ENCODE peak calls at places on chromosomes 12 and 14, in five cellular contexts. B is stimulated activated naive CD8-positive, alpha-beta T cell treated with anti-CD3 and anti-CD28 coated beads, Interleukin-15, Interleukin-2, amounts not matched to agents 100 U/mL and 50 U/mL, for 24 hours; R is astrocyte of the cerebellum; F is nephron progenitor cell; J is stimulated activated CD8-positive, alpha-beta memory T cell treated with anti-CD3 and anti-CD28 coated beads, Interleukin-15, amount 100 ng/mL, for 1 hour. C is an unnamed sample.

GRCh38 chr12:39413836-39414771 is 28.8 kb downstream of the KIF21A start:
- DNase-seq in B (no peak), R (no peak), F (no peak), J (no peak), C (no peak)

GRCh38 chr14:102226356-102227125 is 78.4 kb downstream of the MOK start:
- DNase-seq in B (no peak), R (no peak), F (no peak), J (no peak), C (no peak)

GRCh38 chr14:81519200-81519998 is 14.3 kb downstream of the SEL1L start:
- DNase-seq in B (no peak), R (no peak), F (no peak), J (no peak), C (no peak)

GRCh38 chr12:30219047-30219446 is 435.3 kb upstream of the TMTC1 start:
- DNase-seq in B (no peak), R (no peak), F (no peak), J (no peak), C (no peak)

GRCh38 chr12:42887657-42888056 is 298.1 kb upstream of the PRICKLE1 start:
- DNase-seq in B (no peak), R (no peak), F (no peak), J (no peak), C (no peak)

GRCh38 chr14:63323148-63323547 is 4.4 kb upstream of the GPHB5 start:
- DNase-seq in B (no peak), R (no peak), F (no peak), J (no peak), C (no peak)

GRCh38 chr12:117076410-117077372 is 22.5 kb downstream of the TESC start:
- DNase-seq in B (no peak), R (no peak), F (no peak), J (no peak), C (no peak)

GRCh38 chr12:47889040-47889439 is 15.8 kb downstream of the VDR start:
- DNase-seq in B (no peak), R (no peak), F (no peak), J (no peak), C (no peak)

C was measured in activated naive CD8-positive, alpha-beta T cell treated with anti-CD3 and anti-CD28 coated beads for 36 hours.